ENCODE peak calls at places on chromosomes 7 and 10, in nine cellular contexts. O is prostate gland, U is vagina, L is neuronal stem cell, X is brain microvascular endothelial cell, F is uterus, D is PC-9, N is cardiac muscle cell, W is colonic mucosa. E is an unnamed sample.

GRCh38 chr7:29254663-29255062 is 60.1 kb downstream of the CHN2 start:
- DNase-seq in O (no peak), U (no peak), L (no peak), X (no peak), F (no peak), D (peak; percentile 30), N (peak; percentile 20), W (no peak), E (no peak)

GRCh38 chr7:118352854-118353453 is 128.4 kb downstream of the ANKRD7 start:
- DNase-seq in O (no peak), U (no peak), L (peak; percentile 8), X (no peak), F (no peak), D (no peak), N (peak; percentile 41), W (no peak), E (no peak)

GRCh38 chr10:61758440-61758839 is 95.7 kb downstream of the CABCOCO1 start:
- DNase-seq in O (no peak), U (no peak), L (no peak), X (no peak), F (no peak), D (no peak), N (no peak), W (no peak), E (no peak)

GRCh38 chr10:75254739-75255138 is 19.0 kb upstream of the COMTD1 start:
- DNase-seq in O (no peak), U (no peak), L (no peak), X (no peak), F (no peak), D (peak; percentile 22), N (no peak), W (no peak), E (no peak)

GRCh38 chr10:17453377-17454091 is 861 bp downstream of the ST8SIA6 start:
- DNase-seq in O (peak; percentile 60), U (no peak), L (peak; percentile 71), X (no peak), F (peak; percentile 15), D (no peak), N (peak; percentile 71), W (peak; percentile 61), E (peak; percentile 28)

GRCh38 chr10:78763651-78764395 is 304.9 kb upstream of the ZMIZ1 start:
- DNase-seq in O (no peak), U (no peak), L (no peak), X (no peak), F (peak; percentile 74), D (peak; percentile 58), N (no peak), W (no peak), E (peak; percentile 47)

GRCh38 chr10:126551197-126551596 is 119.3 kb downstream of the C10orf90 start:
- DNase-seq in O (no peak), U (no peak), L (no peak), X (no peak), F (no peak), D (no peak), N (no peak), W (no peak), E (no peak)

GRCh38 chr7:81277691-81278090 is 358.8 kb upstream of the SEMA3C start:
- DNase-seq in O (no peak), U (no peak), L (no peak), X (no peak), F (no peak), D (no peak), N (no peak), W (no peak), E (no peak)

GRCh38 chr10:132677905-132678298 is 108.0 kb downstream of the NKX6-2 start:
- DNase-seq in O (no peak), U (peak; percentile 56), L (no peak), X (no peak), F (peak; percentile 5), D (no peak), N (no peak), W (no peak), E (no peak)

GRCh38 chr7:50653997-50654425 is 88.8 kb upstream of the DDC start:
- DNase-seq in O (peak; percentile 70), U (peak; percentile 93), L (no peak), X (peak; percentile 60), F (peak; percentile 74), D (no peak), N (no peak), W (peak; percentile 51), E (peak; percentile 75)

GRCh38 chr10:61992683-61993629 is 91.5 kb downstream of the ARID5B start:
- DNase-seq in O (peak; percentile 33), U (no peak), L (no peak), X (peak; percentile 83), F (peak; percentile 36), D (no peak), N (no peak), W (peak; percentile 62), E (peak; percentile 23)

GRCh38 chr10:116289652-116290051 is 16.6 kb upstream of the GFRA1 start:
- DNase-seq in O (no peak), U (no peak), L (no peak), X (no peak), F (no peak), D (no peak), N (no peak), W (no peak), E (no peak)

GRCh38 chr7:92685146-92686042 is 95.2 kb upstream of the FAM133B start:
- DNase-seq in O (no peak), U (no peak), L (no peak), X (no peak), F (no peak), D (no peak), N (no peak), W (no peak), E (no peak)

GRCh38 chr7:96061844-96062243 is 260.1 kb downstream of the SLC25A13 start:
- DNase-seq in O (peak; percentile 24), U (no peak), L (no peak), X (no peak), F (no peak), D (no peak), N (no peak), W (no peak), E (no peak)

GRCh38 chr10:70928140-70928539 is 39.8 kb upstream of the PCBD1 start:
- DNase-seq in O (no peak), U (no peak), L (no peak), X (no peak), F (no peak), D (no peak), N (no peak), W (no peak), E (no peak)

GRCh38 chr10:60171436-60172013 is 218.2 kb downstream of the ANK3 start:
- DNase-seq in O (no peak), U (no peak), L (no peak), X (no peak), F (no peak), D (peak; percentile 91), N (no peak), W (no peak), E (no peak)

GRCh38 chr7:158275711-158276413 is 311.8 kb downstream of the PTPRN2 start:
- DNase-seq in O (no peak), U (no peak), L (no peak), X (no peak), F (no peak), D (no peak), N (no peak), W (no peak), E (no peak)

GRCh38 chr10:49667991-49668390 is 11.5 kb upstream of the C10orf53 start:
- DNase-seq in O (no peak), U (peak; percentile 11), L (no peak), X (no peak), F (no peak), D (peak; percentile 33), N (no peak), W (no peak), E (no peak)

GRCh38 chr7:92832623-92833023 is 3.8 kb downstream of the CDK6 start:
- DNase-seq in O (no peak), U (peak; percentile 89), L (no peak), X (no peak), F (no peak), D (no peak), N (no peak), W (no peak), E (no peak)

DNA sequence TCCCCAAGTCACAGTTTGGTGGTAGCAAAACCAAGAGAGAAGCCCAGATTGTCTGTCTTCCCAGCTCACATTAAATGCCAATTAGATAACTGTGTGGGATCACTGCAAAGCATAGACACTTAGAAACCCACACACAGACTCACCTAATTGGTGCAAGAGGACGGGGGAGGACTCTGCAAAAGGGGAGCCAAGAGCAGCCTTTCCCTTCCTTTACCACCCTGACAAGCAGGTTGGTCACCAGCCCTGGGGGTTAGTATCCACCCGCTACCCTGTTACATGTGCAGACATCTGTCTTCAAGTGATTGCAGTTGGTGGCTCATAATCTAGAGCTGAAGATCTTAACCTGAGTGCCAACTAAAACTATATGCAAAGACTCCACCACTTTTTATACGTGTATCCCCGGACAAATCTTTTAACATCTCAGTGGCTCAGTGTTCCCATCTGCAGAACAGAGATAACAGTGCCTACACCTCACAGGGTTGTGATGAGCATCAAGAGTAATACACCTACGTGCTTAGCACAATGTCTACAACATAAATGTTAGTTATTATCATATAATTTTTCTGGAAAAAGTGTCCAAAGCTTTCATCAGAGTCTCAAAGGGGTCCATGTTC is 56.9 kb downstream of the SORBS1 start:
- DNase-seq in O (no peak), U (no peak), L (no peak), X (no peak), F (no peak), D (no peak), N (no peak), W (no peak), E (no peak)
- H3K27ac ChIP-seq in O (peak overlapping the region; percentile 59), U (no peak overlapping the region), L (no peak overlapping the region), X (no peak overlapping the region), F (peak overlapping the region; percentile 85), D (no peak overlapping the region), N (no peak overlapping the region), W (no peak overlapping the region), E (peak overlapping the region; percentile 87)

GRCh38 chr7:2982401-2982800 is 61.3 kb downstream of the CARD11 start:
- DNase-seq in O (no peak), U (no peak), L (no peak), X (no peak), F (no peak), D (no peak), N (no peak), W (no peak), E (no peak)
- H3K27ac ChIP-seq in O (no peak overlapping the region), U (no peak overlapping the region), L (no peak overlapping the region), X (no peak overlapping the region), F (no peak overlapping the region), D (no peak overlapping the region), N (no peak overlapping the region), W (no peak overlapping the region), E (no peak overlapping the region)

DNA sequence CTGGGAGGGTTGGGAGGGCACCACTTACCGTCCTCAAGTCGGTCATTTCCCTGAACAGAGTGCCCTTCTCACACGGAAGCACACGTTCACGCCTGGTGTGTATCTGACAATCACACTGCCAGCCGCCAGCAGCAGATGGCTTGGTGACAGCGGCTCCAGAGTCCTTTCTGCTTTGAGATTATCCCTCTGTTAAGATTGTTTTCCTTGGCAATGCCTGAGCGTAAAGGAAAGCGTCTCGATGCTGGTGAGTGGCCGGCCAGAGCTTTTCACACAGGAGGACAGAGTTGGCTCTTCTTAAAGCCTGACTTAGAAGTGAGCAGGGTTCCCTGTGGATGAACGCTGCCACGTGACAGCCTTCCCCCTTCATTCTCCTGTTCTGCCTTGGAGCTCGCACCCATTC is 22.0 kb upstream of the PRKAR1B start:
- DNase-seq in O (peak; percentile 46), U (no peak), L (no peak), X (peak; percentile 49), F (no peak), D (no peak), N (peak; percentile 42), W (no peak), E (peak; percentile 51)
- H3K27ac ChIP-seq in O (no peak overlapping the region), U (no peak overlapping the region), L (no peak overlapping the region), X (no peak overlapping the region), F (no peak overlapping the region), D (no peak overlapping the region), N (peak overlapping the region; percentile 31), W (no peak overlapping the region), E (peak overlapping the region; percentile 70)

GRCh38 chr7:6705959-6706665 is 635 bp downstream of the ZNF12 start:
- DNase-seq in O (no peak), U (no peak), L (no peak), X (peak; percentile 21), F (peak; percentile 27), D (no peak), N (peak; percentile 70), W (peak; percentile 28), E (no peak)
- H3K27ac ChIP-seq in O (peak overlapping the region; percentile 75), U (peak overlapping the region; percentile 83), L (no peak overlapping the region), X (peak overlapping the region; percentile 92), F (peak overlapping the region; percentile 87), D (peak overlapping the region; percentile 60), N (peak overlapping the region; percentile 100), W (peak overlapping the region; percentile 67), E (peak overlapping the region; percentile 98)